ENCODE peak calls at places on chromosomes 13 and 19, in four cellular contexts. J, I, X and V are unnamed samples.

GRCh38 chr13:99454518-99455183 is 46.6 kb upstream of the TM9SF2 start:
- DNase-seq in X (no peak), J (no peak), I (no peak), V (no peak)

GRCh38 chr13:25980255-25980654 is 71.6 kb downstream of the SHISA2 start:
- DNase-seq in J (no peak), X (no peak), I (no peak), V (peak)

GRCh38 chr19:29507081-29507860 is 18.5 kb upstream of the VSTM2B start:
- DNase-seq in X (no peak), J (no peak), I (no peak), V (no peak)

GRCh38 chr13:79491715-79492114 is 10.8 kb downstream of the NDFIP2 start:
- DNase-seq in X (no peak), J (no peak), I (no peak), V (no peak)

GRCh38 chr13:74444161-74444571 is 310.0 kb upstream of the KLF12 start:
- DNase-seq in X (no peak), J (no peak), I (no peak), V (no peak)

GRCh38 chr13:47929156-47929555 is 71.9 kb downstream of the SUCLA2 start:
- DNase-seq in J (no peak), I (no peak), X (no peak), V (no peak)

GRCh38 chr13:21074601-21075302 is 13.4 kb upstream of the LATS2 start:
- DNase-seq in J (no peak), I (no peak), X (no peak), V (peak)

GRCh38 chr19:42038675-42039074 is 31.3 kb downstream of the GRIK5 start:
- DNase-seq in I (no peak), J (peak), X (no peak), V (no peak)

GRCh38 chr13:97429681-97430081 is 4.3 kb upstream of the RAP2A start:
- DNase-seq in X (no peak), J (no peak), I (peak), V (no peak)

GRCh38 chr19:11286312-11286974 is 9.5 kb upstream of the TSPAN16 start:
- DNase-seq in I (no peak), X (no peak), J (no peak), V (peak)

GRCh38 chr13:111944171-111944583 is 122.8 kb upstream of the SOX1 start:
- DNase-seq in I (no peak), X (no peak), J (no peak), V (no peak)

GRCh38 chr19:45238556-45238955 is 6.7 kb downstream of the EXOC3L2 start:
- DNase-seq in X (no peak), I (no peak), J (no peak), V (no peak)

GRCh38 chr13:48559638-48560320 is 26.9 kb upstream of the RCBTB2 start:
- DNase-seq in X (no peak), J (no peak), I (no peak), V (no peak)

GRCh38 chr19:1410136-1410786 is 2.9 kb downstream of the DAZAP1 start:
- DNase-seq in I (no peak), J (no peak), X (no peak), V (peak)

GRCh38 chr13:50085063-50085462 is 69.8 kb downstream of the KCNRG start:
- DNase-seq in I (peak), X (no peak), J (peak), V (peak)

GRCh38 chr13:80755925-80756324 is 415.0 kb upstream of the SPRY2 start:
- DNase-seq in J (no peak), X (no peak), I (peak), V (no peak)

GRCh38 chr19:5126498-5127223 is 157.7 kb downstream of the KDM4B start:
- DNase-seq in I (no peak), J (no peak), X (no peak), V (peak)

GRCh38 chr19:10328558-10329429 is 4.5 kb downstream of the RAVER1 start:
- DNase-seq in J (no peak), I (no peak), X (no peak), V (no peak)

GRCh38 chr19:3310280-3310679 is 56.1 kb upstream of the NFIC start:
- DNase-seq in X (no peak), J (no peak), I (no peak), V (no peak)